ENCODE peak calls at places on chromosomes 7 and 10, in five cellular contexts. One of them, this sample, is unnamed.
A peak's percentile ranks its signal among the peaks of the same experiment; 100 is the strongest.

GRCh38 chr10:58513189-58514101 is 773 bp downstream of the BICC1 start:
- DNase-seq in mammary epithelial cell: peak; percentile 62
- DNase-seq in keratinocyte: no peak
- DNase-seq in Peyer's patch: peak; percentile 66
- DNase-seq in psoas muscle: peak; percentile 73
- DNase-seq in this sample: peak; percentile 89

GRCh38 chr7:94848531-94848930 is 58.9 kb upstream of the PPP1R9A start:
- DNase-seq in mammary epithelial cell: peak; percentile 7
- DNase-seq in keratinocyte: no peak
- DNase-seq in Peyer's patch: no peak
- DNase-seq in psoas muscle: no peak
- DNase-seq in this sample: no peak

GRCh38 chr10:78375854-78376785 is 342.5 kb downstream of the RPS24 start:
- DNase-seq in mammary epithelial cell: no peak
- DNase-seq in keratinocyte: no peak
- DNase-seq in Peyer's patch: no peak
- DNase-seq in psoas muscle: no peak
- DNase-seq in this sample: no peak

GRCh38 chr10:116195583-116195982 is 77.4 kb downstream of the GFRA1 start:
- DNase-seq in mammary epithelial cell: no peak
- DNase-seq in keratinocyte: no peak
- DNase-seq in Peyer's patch: no peak
- DNase-seq in psoas muscle: no peak
- DNase-seq in this sample: no peak

GRCh38 chr7:108570146-108570755 is 577 bp downstream of the DNAJB9 start:
- DNase-seq in mammary epithelial cell: peak; percentile 68
- DNase-seq in keratinocyte: no peak
- DNase-seq in Peyer's patch: peak; percentile 85
- DNase-seq in psoas muscle: peak; percentile 29
- DNase-seq in this sample: peak; percentile 74

GRCh38 chr10:132906106-132906505 is 36.3 kb downstream of the CFAP46 start:
- DNase-seq in mammary epithelial cell: no peak
- DNase-seq in keratinocyte: no peak
- DNase-seq in Peyer's patch: peak; percentile 30
- DNase-seq in psoas muscle: no peak
- DNase-seq in this sample: no peak

GRCh38 chr7:130971297-130971696 is 237.3 kb upstream of the KLF14 start:
- DNase-seq in mammary epithelial cell: no peak
- DNase-seq in keratinocyte: no peak
- DNase-seq in Peyer's patch: no peak
- DNase-seq in psoas muscle: no peak
- DNase-seq in this sample: no peak

GRCh38 chr7:101402081-101402779 is 39.6 kb downstream of the COL26A1 start:
- DNase-seq in mammary epithelial cell: peak; percentile 50
- DNase-seq in keratinocyte: no peak
- DNase-seq in Peyer's patch: no peak
- DNase-seq in psoas muscle: no peak
- DNase-seq in this sample: peak; percentile 76

GRCh38 chr7:134212576-134213546 is 85.7 kb downstream of the LRGUK start:
- DNase-seq in mammary epithelial cell: no peak
- DNase-seq in keratinocyte: no peak
- DNase-seq in Peyer's patch: no peak
- DNase-seq in psoas muscle: no peak
- DNase-seq in this sample: no peak

GRCh38 chr10:49107890-49108274 is 7.4 kb downstream of the VSTM4 start:
- DNase-seq in mammary epithelial cell: no peak
- DNase-seq in keratinocyte: no peak
- DNase-seq in Peyer's patch: no peak
- DNase-seq in psoas muscle: no peak
- DNase-seq in this sample: no peak

GRCh38 chr7:19030280-19030679 is 87.2 kb downstream of the TWIST1 start:
- DNase-seq in mammary epithelial cell: peak; percentile 37
- DNase-seq in keratinocyte: no peak
- DNase-seq in Peyer's patch: no peak
- DNase-seq in psoas muscle: no peak
- DNase-seq in this sample: peak; percentile 27

GRCh38 chr7:90178592-90179279 is 24.5 kb downstream of the STEAP1 start:
- DNase-seq in mammary epithelial cell: peak; percentile 89
- DNase-seq in keratinocyte: peak; percentile 60
- DNase-seq in Peyer's patch: no peak
- DNase-seq in psoas muscle: no peak
- DNase-seq in this sample: peak; percentile 56

GRCh38 chr10:77637474-77637985 is at the start of gene KCNMA1:
- DNase-seq in mammary epithelial cell: peak; percentile 50
- DNase-seq in keratinocyte: no peak
- DNase-seq in Peyer's patch: no peak
- DNase-seq in psoas muscle: peak; percentile 26
- DNase-seq in this sample: peak; percentile 70

GRCh38 chr7:142459557-142459963 is 201.7 kb upstream of the PRSS58 start:
- DNase-seq in mammary epithelial cell: peak; percentile 67
- DNase-seq in keratinocyte: peak; percentile 30
- DNase-seq in Peyer's patch: peak; percentile 63
- DNase-seq in psoas muscle: no peak
- DNase-seq in this sample: peak; percentile 84

GRCh38 chr10:119415536-119416527 is 126.7 kb downstream of the RGS10 start:
- DNase-seq in mammary epithelial cell: no peak
- DNase-seq in keratinocyte: no peak
- DNase-seq in Peyer's patch: no peak
- DNase-seq in psoas muscle: no peak
- DNase-seq in this sample: no peak

GRCh38 chr7:102222445-102222844 is 64.2 kb upstream of the SH2B2 start:
- DNase-seq in mammary epithelial cell: no peak
- DNase-seq in keratinocyte: no peak
- DNase-seq in Peyer's patch: no peak
- DNase-seq in psoas muscle: no peak
- DNase-seq in this sample: no peak

GRCh38 chr7:41448104-41448503 is 254.8 kb downstream of the INHBA start:
- DNase-seq in mammary epithelial cell: no peak
- DNase-seq in keratinocyte: no peak
- DNase-seq in Peyer's patch: no peak
- DNase-seq in psoas muscle: no peak
- DNase-seq in this sample: peak; percentile 88

GRCh38 chr7:3943265-3943664 is 642.2 kb downstream of the SDK1 start:
- DNase-seq in mammary epithelial cell: no peak
- DNase-seq in keratinocyte: no peak
- DNase-seq in Peyer's patch: no peak
- DNase-seq in psoas muscle: no peak
- DNase-seq in this sample: no peak

GRCh38 chr10:99365311-99365710 is 36.2 kb downstream of the CNNM1 start:
- DNase-seq in mammary epithelial cell: no peak
- DNase-seq in keratinocyte: no peak
- DNase-seq in Peyer's patch: no peak
- DNase-seq in psoas muscle: no peak
- DNase-seq in this sample: no peak

GRCh38 chr7:131166066-131166465 is 161.6 kb upstream of the MKLN1 start:
- DNase-seq in mammary epithelial cell: no peak
- DNase-seq in keratinocyte: no peak
- DNase-seq in Peyer's patch: no peak
- DNase-seq in psoas muscle: no peak
- DNase-seq in this sample: peak; percentile 47

GRCh38 chr10:122279725-122280141 is 8.6 kb downstream of the BTBD16 start:
- DNase-seq in mammary epithelial cell: peak; percentile 46
- DNase-seq in keratinocyte: no peak
- DNase-seq in Peyer's patch: peak; percentile 53
- DNase-seq in psoas muscle: no peak
- DNase-seq in this sample: peak; percentile 39

GRCh38 chr10:43166879-43167490 is 28.7 kb downstream of the CSGALNACT2 start:
- DNase-seq in mammary epithelial cell: peak; percentile 14
- DNase-seq in keratinocyte: no peak
- DNase-seq in Peyer's patch: no peak
- DNase-seq in psoas muscle: no peak
- DNase-seq in this sample: no peak

GRCh38 chr7:36128448-36129047 is 24.5 kb upstream of the EEPD1 start:
- DNase-seq in mammary epithelial cell: peak; percentile 83
- DNase-seq in keratinocyte: no peak
- DNase-seq in Peyer's patch: peak; percentile 90
- DNase-seq in psoas muscle: peak; percentile 86
- DNase-seq in this sample: peak; percentile 75

GRCh38 chr10:127878474-127879055 is 14.2 kb downstream of the CLRN3 start:
- DNase-seq in mammary epithelial cell: no peak
- DNase-seq in keratinocyte: no peak
- DNase-seq in Peyer's patch: peak; percentile 44
- DNase-seq in psoas muscle: no peak
- DNase-seq in this sample: no peak

GRCh38 chr10:67784584-67784983 is 53.4 kb downstream of the DNAJC12 start:
- DNase-seq in mammary epithelial cell: no peak
- DNase-seq in keratinocyte: no peak
- DNase-seq in Peyer's patch: no peak
- DNase-seq in psoas muscle: no peak
- DNase-seq in this sample: peak; percentile 43

GRCh38 chr7:53900856-53901528 is 641.2 kb upstream of the VSTM2A start:
- DNase-seq in mammary epithelial cell: no peak
- DNase-seq in keratinocyte: no peak
- DNase-seq in Peyer's patch: no peak
- DNase-seq in psoas muscle: no peak
- DNase-seq in this sample: no peak

GRCh38 chr10:31069411-31069810 is 37.7 kb upstream of the ZNF438 start:
- DNase-seq in mammary epithelial cell: no peak
- DNase-seq in keratinocyte: no peak
- DNase-seq in Peyer's patch: no peak
- DNase-seq in psoas muscle: no peak
- DNase-seq in this sample: no peak

GRCh38 chr10:69573056-69573806 is at the start of gene NEUROG3:
- DNase-seq in mammary epithelial cell: no peak
- DNase-seq in keratinocyte: no peak
- DNase-seq in Peyer's patch: no peak
- DNase-seq in psoas muscle: peak; percentile 34
- DNase-seq in this sample: no peak

GRCh38 chr10:121865554-121865953 is 62.3 kb downstream of the ATE1 start:
- DNase-seq in mammary epithelial cell: no peak
- DNase-seq in keratinocyte: no peak
- DNase-seq in Peyer's patch: no peak
- DNase-seq in psoas muscle: no peak
- DNase-seq in this sample: no peak

GRCh38 chr7:111138196-111138569 is 47.3 kb downstream of the LRRN3 start:
- DNase-seq in mammary epithelial cell: peak; percentile 55
- DNase-seq in keratinocyte: no peak
- DNase-seq in Peyer's patch: peak; percentile 56
- DNase-seq in psoas muscle: peak; percentile 17
- DNase-seq in this sample: peak; percentile 62

GRCh38 chr7:122301858-122302745 is 2.4 kb downstream of the FEZF1 start:
- DNase-seq in mammary epithelial cell: no peak
- DNase-seq in keratinocyte: no peak
- DNase-seq in Peyer's patch: no peak
- DNase-seq in psoas muscle: no peak
- DNase-seq in this sample: no peak
- H3K27me3 ChIP-seq in mammary epithelial cell: peaks cover 77% of the 10 kb centered on the region
- H3K27me3 ChIP-seq in keratinocyte: peaks cover 82% of the 10 kb centered on the region
- H3K27me3 ChIP-seq in Peyer's patch: no peaks in the 10 kb centered on the region
- H3K27me3 ChIP-seq in psoas muscle: no peaks in the 10 kb centered on the region
- H3K27me3 ChIP-seq in this sample: peaks cover 94% of the 10 kb centered on the region

DNA sequence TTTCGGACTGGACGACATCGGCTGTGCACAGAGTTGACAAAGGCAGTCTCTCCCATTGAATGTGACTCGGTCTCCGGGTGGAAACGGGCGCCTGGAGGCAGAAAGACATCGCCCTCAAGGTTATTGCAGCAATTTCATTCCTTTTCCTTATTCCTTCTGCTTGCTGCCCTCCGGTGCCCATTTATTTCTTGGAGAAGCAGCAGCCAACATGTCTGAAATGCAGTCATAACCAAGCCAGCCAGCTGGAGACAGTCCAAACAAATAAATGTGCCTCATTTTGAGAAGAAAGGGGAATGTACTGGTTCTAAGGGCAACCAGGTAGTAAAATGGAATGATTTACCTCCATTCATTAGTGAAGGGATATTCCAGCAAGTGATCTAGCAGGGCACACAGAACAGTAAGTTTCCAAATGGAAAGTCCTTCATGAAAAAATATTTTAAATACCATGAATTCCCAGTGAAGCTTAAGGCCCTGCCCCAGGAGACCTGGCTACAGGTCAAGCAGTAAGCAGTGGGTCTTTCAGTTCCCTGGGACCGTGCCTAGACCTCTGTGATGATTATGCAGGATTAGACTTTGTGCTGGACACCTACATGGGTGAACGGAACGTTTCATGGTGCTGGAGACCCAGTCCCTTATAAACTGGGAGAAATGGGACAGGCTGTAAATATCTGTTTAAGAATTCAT is 86.6 kb downstream of the ABLIM1 start:
- DNase-seq in mammary epithelial cell: no peak
- DNase-seq in keratinocyte: no peak
- DNase-seq in Peyer's patch: no peak
- DNase-seq in psoas muscle: no peak
- DNase-seq in this sample: peak; percentile 24
- H3K4me1 ChIP-seq in mammary epithelial cell: peaks cover 13% of the 10 kb centered on the region
- H3K4me1 ChIP-seq in keratinocyte: peaks cover 14% of the 10 kb centered on the region
- H3K4me1 ChIP-seq in Peyer's patch: no peaks in the 10 kb centered on the region
- H3K4me1 ChIP-seq in psoas muscle: peaks cover 3% of the 10 kb centered on the region
- H3K4me1 ChIP-seq in this sample: peaks cover 22% of the 10 kb centered on the region

GRCh38 chr7:37128644-37129043 is 320.0 kb downstream of the ELMO1 start:
- DNase-seq in mammary epithelial cell: no peak
- DNase-seq in keratinocyte: no peak
- DNase-seq in Peyer's patch: no peak
- DNase-seq in psoas muscle: no peak
- DNase-seq in this sample: no peak
- H3K36me3 ChIP-seq in mammary epithelial cell: no peaks in the 10 kb centered on the region
- H3K36me3 ChIP-seq in keratinocyte: no peaks in the 10 kb centered on the region
- H3K36me3 ChIP-seq in Peyer's patch: no peaks in the 10 kb centered on the region
- H3K36me3 ChIP-seq in psoas muscle: no peaks in the 10 kb centered on the region
- H3K36me3 ChIP-seq in this sample: no peaks in the 10 kb centered on the region

GRCh38 chr7:137656850-137657232 is 189.9 kb downstream of the DGKI start:
- DNase-seq in mammary epithelial cell: no peak
- DNase-seq in keratinocyte: no peak
- DNase-seq in Peyer's patch: no peak
- DNase-seq in psoas muscle: no peak
- DNase-seq in this sample: peak; percentile 15
- H3K27me3 ChIP-seq in mammary epithelial cell: no peaks in the 10 kb centered on the region
- H3K27me3 ChIP-seq in keratinocyte: no peaks in the 10 kb centered on the region
- H3K27me3 ChIP-seq in Peyer's patch: no peaks in the 10 kb centered on the region
- H3K27me3 ChIP-seq in psoas muscle: no peaks in the 10 kb centered on the region
- H3K27me3 ChIP-seq in this sample: no peaks in the 10 kb centered on the region

GRCh38 chr10:72337722-72338121 is 17.0 kb downstream of the DNAJB12 start:
- DNase-seq in mammary epithelial cell: no peak
- DNase-seq in keratinocyte: no peak
- DNase-seq in Peyer's patch: no peak
- DNase-seq in psoas muscle: no peak
- DNase-seq in this sample: no peak
- H3K4me1 ChIP-seq in mammary epithelial cell: peaks cover 53% of the 10 kb centered on the region
- H3K4me1 ChIP-seq in keratinocyte: peaks cover 18% of the 10 kb centered on the region
- H3K4me1 ChIP-seq in Peyer's patch: no peaks in the 10 kb centered on the region
- H3K4me1 ChIP-seq in psoas muscle: peaks cover 50% of the 10 kb centered on the region
- H3K4me1 ChIP-seq in this sample: peaks cover 18% of the 10 kb centered on the region

GRCh38 chr7:74375726-74376220 is 77.9 kb upstream of the GTF2IRD1 start:
- DNase-seq in mammary epithelial cell: no peak
- DNase-seq in keratinocyte: no peak
- DNase-seq in Peyer's patch: no peak
- DNase-seq in psoas muscle: no peak
- DNase-seq in this sample: no peak

GRCh38 chr7:74376256-74377036 is 77.3 kb upstream of the GTF2IRD1 start:
- DNase-seq in mammary epithelial cell: no peak
- DNase-seq in keratinocyte: no peak
- DNase-seq in Peyer's patch: no peak
- DNase-seq in psoas muscle: no peak
- DNase-seq in this sample: no peak

GRCh38 chr7:74380720-74381119 is 73.0 kb upstream of the GTF2IRD1 start:
- DNase-seq in mammary epithelial cell: no peak
- DNase-seq in keratinocyte: no peak
- DNase-seq in Peyer's patch: no peak
- DNase-seq in psoas muscle: no peak
- DNase-seq in this sample: peak; percentile 10

GRCh38 chr7:74379938-74380337 is 73.8 kb upstream of the GTF2IRD1 start:
- DNase-seq in mammary epithelial cell: no peak
- DNase-seq in keratinocyte: no peak
- DNase-seq in Peyer's patch: no peak
- DNase-seq in psoas muscle: no peak
- DNase-seq in this sample: no peak
- H3K36me3 ChIP-seq in mammary epithelial cell: no peaks in the 10 kb centered on the region
- H3K36me3 ChIP-seq in keratinocyte: no peaks in the 10 kb centered on the region
- H3K36me3 ChIP-seq in Peyer's patch: no peaks in the 10 kb centered on the region
- H3K36me3 ChIP-seq in psoas muscle: no peaks in the 10 kb centered on the region
- H3K36me3 ChIP-seq in this sample: peaks cover 11% of the 10 kb centered on the region